ENCODE peak calls at places on chromosomes 1 and 21, in nine cellular contexts. Q is ovary, H is lower lobe of right lung, S is endodermal cell, F is neural progenitor cell, V is left ventricle myocardium inferior, O is thoracic aorta, D is fibroblast of lung, I is breast epithelium. G is an unnamed sample.

GRCh38 chr1:201553496-201554166 is 14.7 kb downstream of the NAV1 start:
- DNase-seq in Q (no peak), H (no peak), S (no peak), F (no peak), V (no peak), O (no peak), D (peak; percentile 66), I (no peak), G (no peak)

GRCh38 chr21:35478096-35479080 is 429.3 kb upstream of the RUNX1 start:
- DNase-seq in Q (no peak), H (no peak), S (no peak), F (no peak), V (no peak), O (no peak), D (peak; percentile 51), I (no peak), G (no peak)

GRCh38 chr1:29406814-29407213 is 170.5 kb downstream of the PTPRU start:
- DNase-seq in Q (no peak), H (no peak), S (peak; percentile 19), F (no peak), V (no peak), O (no peak), D (no peak), I (no peak), G (no peak)

GRCh38 chr1:147611021-147611426 is 59.3 kb downstream of the ACP6 start:
- DNase-seq in Q (no peak), H (no peak), S (no peak), F (no peak), V (no peak), O (no peak), D (no peak), I (no peak), G (peak; percentile 82)

GRCh38 chr1:160169553-160170399 is 18.4 kb downstream of the ATP1A4 start:
- DNase-seq in Q (no peak), H (no peak), S (peak; percentile 92), F (peak; percentile 91), V (no peak), O (no peak), D (no peak), I (no peak), G (peak; percentile 89)

GRCh38 chr21:42044871-42045495 is 26.1 kb upstream of the UMODL1 start:
- DNase-seq in Q (no peak), H (peak; percentile 28), S (no peak), F (no peak), V (no peak), O (no peak), D (no peak), I (no peak), G (no peak)

GRCh38 chr1:205480349-205481278 is 23.9 kb upstream of the CDK18 start:
- DNase-seq in Q (no peak), H (no peak), S (peak; percentile 75), F (no peak), V (no peak), O (no peak), D (no peak), I (no peak), G (peak; percentile 90)

GRCh38 chr1:33010946-33011731 is 25.5 kb downstream of the AK2 start:
- DNase-seq in Q (no peak), H (no peak), S (no peak), F (no peak), V (peak; percentile 57), O (peak; percentile 19), D (peak; percentile 54), I (no peak), G (no peak)

GRCh38 chr1:60575326-60575874 is 501.8 kb upstream of the C1orf87 start:
- DNase-seq in Q (no peak), H (no peak), S (no peak), F (no peak), V (no peak), O (no peak), D (no peak), I (no peak), G (no peak)

GRCh38 chr1:51330331-51331201 is at the start of gene TTC39A:
- DNase-seq in Q (no peak), H (no peak), S (no peak), F (peak; percentile 58), V (no peak), O (no peak), D (no peak), I (peak; percentile 49), G (no peak)

GRCh38 chr1:85580046-85580411 is 532 bp upstream of the CCN1 start:
- DNase-seq in Q (peak; percentile 41), H (no peak), S (no peak), F (no peak), V (no peak), O (no peak), D (peak; percentile 66), I (no peak), G (no peak)

GRCh38 chr1:216892581-216892980 is 169.4 kb upstream of the ESRRG start:
- DNase-seq in Q (no peak), H (no peak), S (no peak), F (no peak), V (no peak), O (no peak), D (no peak), I (no peak), G (no peak)

GRCh38 chr1:216888721-216889120 is 165.5 kb upstream of the ESRRG start:
- DNase-seq in Q (no peak), H (no peak), S (no peak), F (no peak), V (no peak), O (no peak), D (no peak), I (no peak), G (no peak)

GRCh38 chr1:216883518-216883917 is 160.3 kb upstream of the ESRRG start:
- DNase-seq in Q (no peak), H (no peak), S (no peak), F (no peak), V (no peak), O (no peak), D (no peak), I (no peak), G (no peak)

DNA sequence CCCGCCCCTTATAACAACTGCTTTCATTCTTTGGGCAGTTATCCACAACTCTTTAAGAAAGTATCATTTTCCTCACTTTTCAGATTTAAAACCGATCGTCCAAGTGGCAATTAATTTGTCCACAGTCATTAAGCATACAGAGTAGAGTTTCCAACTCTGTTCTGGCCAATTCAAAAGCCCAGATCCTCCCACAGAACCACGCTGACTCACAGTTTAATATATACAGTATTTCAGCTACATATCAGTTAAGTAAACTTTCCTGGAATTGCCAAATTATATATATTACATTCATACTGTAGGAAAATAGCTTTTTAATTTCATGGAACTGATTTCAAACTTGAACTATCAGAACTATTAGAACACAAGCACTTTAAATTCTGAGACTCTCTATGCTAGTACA is 163.8 kb upstream of the ESRRG start:
- DNase-seq in Q (no peak), H (no peak), S (no peak), F (no peak), V (no peak), O (no peak), D (peak; percentile 62), I (no peak), G (no peak)
- TF ChIP-seq CTCF in Q (no peak), H (no peak), S (no peak), F (no peak), V (no peak), O (no peak), D (no peak), I (no peak), G (no peak)

GRCh38 chr1:38578444-38578951 is 281.1 kb downstream of the RRAGC start:
- DNase-seq in Q (no peak), H (peak; percentile 74), S (peak; percentile 81), F (peak; percentile 59), V (no peak), O (no peak), D (no peak), I (no peak), G (peak; percentile 19)

GRCh38 chr1:38577385-38577784 is 282.2 kb downstream of the RRAGC start:
- DNase-seq in Q (no peak), H (no peak), S (peak; percentile 39), F (no peak), V (no peak), O (no peak), D (no peak), I (no peak), G (no peak)

GRCh38 chr1:38579056-38579455 is 280.5 kb downstream of the RRAGC start:
- DNase-seq in Q (no peak), H (no peak), S (peak; percentile 11), F (no peak), V (no peak), O (no peak), D (no peak), I (no peak), G (no peak)

GRCh38 chr1:38576241-38576640 is 283.3 kb downstream of the RRAGC start:
- DNase-seq in Q (no peak), H (no peak), S (peak; percentile 53), F (no peak), V (no peak), O (no peak), D (no peak), I (no peak), G (no peak)

DNA sequence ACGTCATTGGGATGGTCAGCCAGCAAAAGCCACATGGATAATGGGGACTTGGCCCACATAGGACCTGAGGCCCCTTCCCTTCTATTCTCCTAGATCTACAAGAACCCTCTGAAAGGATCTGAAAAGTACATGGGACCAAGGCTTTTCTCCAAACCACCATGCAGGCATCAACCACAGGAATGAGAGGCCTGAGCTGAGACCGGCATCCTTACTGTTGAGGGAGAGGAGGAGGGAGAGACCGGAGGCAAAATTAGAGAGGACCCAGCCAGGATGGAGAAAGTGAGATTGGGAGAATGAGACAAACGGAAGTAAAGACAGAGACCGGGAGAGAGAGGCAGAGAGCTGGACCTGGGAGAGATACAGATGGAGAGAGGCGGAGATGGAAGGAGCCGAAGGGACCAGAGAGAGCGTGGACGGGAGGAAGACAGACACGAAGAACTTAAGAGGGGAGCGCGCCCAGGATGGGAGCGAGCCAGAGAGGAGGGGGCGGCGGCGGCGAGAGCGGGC is 281.6 kb downstream of the RRAGC start:
- DNase-seq in Q (no peak), H (no peak), S (no peak), F (no peak), V (no peak), O (no peak), D (no peak), I (no peak), G (no peak)
- H3K4me3 ChIP-seq in Q (no peak overlapping the region), H (peak overlapping the region; percentile 29), S (peak overlapping the region; percentile 69), F (peak overlapping the region; percentile 66), V (peak overlapping the region; percentile 41), O (no peak overlapping the region), D (no peak overlapping the region), I (peak overlapping the region; percentile 27), G (peak overlapping the region; percentile 3)

DNA sequence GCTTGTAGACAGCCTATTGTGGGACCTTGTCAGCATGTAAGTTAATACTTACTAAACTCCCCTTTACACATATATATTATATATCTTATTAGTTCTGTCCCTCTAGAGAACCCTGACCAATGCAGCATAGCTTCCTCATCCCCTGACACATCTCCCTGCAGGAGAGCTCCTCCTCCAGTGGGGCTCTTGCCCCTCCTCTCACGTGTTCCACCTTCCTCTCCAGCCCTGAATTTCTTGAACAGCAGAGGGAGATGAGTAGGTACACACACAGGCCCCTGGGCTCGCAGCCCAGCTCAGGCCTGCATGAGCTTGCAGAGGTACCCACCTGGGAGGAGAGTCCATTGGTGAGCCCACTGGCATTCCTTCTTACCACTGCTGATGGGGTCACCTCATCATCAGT is 27.3 kb upstream of the GOLT1A start:
- DNase-seq in Q (no peak), H (no peak), S (peak; percentile 57), F (no peak), V (no peak), O (no peak), D (no peak), I (no peak), G (no peak)
- TF ChIP-seq CTCF in Q (no peak), H (no peak), S (peak; percentile 27), F (no peak), V (no peak), O (no peak), D (no peak), I (no peak), G (no peak)

GRCh38 chr1:162629651-162630050 is 2.6 kb upstream of the DDR2 start:
- DNase-seq in Q (no peak), H (no peak), S (no peak), F (no peak), V (no peak), O (no peak), D (peak; percentile 60), I (no peak), G (no peak)
- H3K4me3 ChIP-seq in Q (no peak overlapping the region), H (no peak overlapping the region), S (no peak overlapping the region), F (no peak overlapping the region), V (no peak overlapping the region), O (no peak overlapping the region), D (no peak overlapping the region), I (no peak overlapping the region), G (no peak overlapping the region)

G was measured in GM12865.